ENCODE peak calls at places on chromosome 3, in seven cellular contexts. Q, L, B, A, S, W and P are unnamed samples.

GRCh38 chr3:137105277-137105977 is 147.6 kb downstream of the IL20RB start:
- DNase-seq in B (peak), A (peak), W (peak), S (peak), Q (no peak), L (peak), P (peak)

GRCh38 chr3:114584734-114585371 is 291.0 kb downstream of the TIGIT start:
- DNase-seq in B (no peak), L (no peak), Q (no peak), A (no peak), W (no peak), S (no peak), P (no peak)

GRCh38 chr3:101809178-101810022 is 30.4 kb downstream of the NXPE3 start:
- DNase-seq in S (no peak), A (peak), B (peak), L (peak), Q (no peak), W (no peak), P (peak)

GRCh38 chr3:110027446-110027845 is 690.1 kb upstream of the DPPA4 start:
- DNase-seq in A (no peak), Q (no peak), B (peak), L (peak), S (peak), W (no peak), P (no peak)

GRCh38 chr3:174191380-174191779 is 667.8 kb upstream of the NAALADL2 start:
- DNase-seq in W (peak), L (no peak), A (no peak), S (no peak), Q (no peak), B (no peak), P (no peak)

GRCh38 chr3:39095146-39095677 is 12.2 kb downstream of the GORASP1 start:
- DNase-seq in A (no peak), Q (no peak), S (no peak), W (no peak), L (no peak), B (no peak), P (no peak)

GRCh38 chr3:184073621-184074020 is 20.8 kb downstream of the HTR3C start:
- DNase-seq in Q (no peak), A (no peak), B (no peak), L (no peak), W (no peak), S (no peak), P (no peak)

GRCh38 chr3:15160662-15161061 is 45.4 kb upstream of the CAPN7 start:
- DNase-seq in W (no peak), Q (no peak), S (no peak), L (no peak), A (no peak), B (no peak), P (no peak)

GRCh38 chr3:20682573-20682972 is 496.6 kb upstream of the SGO1 start:
- DNase-seq in A (no peak), W (no peak), Q (no peak), B (no peak), L (no peak), S (peak), P (no peak)

GRCh38 chr3:127214990-127215389 is 22.1 kb downstream of the PRR23E start:
- DNase-seq in L (peak), A (no peak), W (no peak), S (no peak), Q (no peak), B (no peak), P (no peak)

GRCh38 chr3:52333869-52334557 is 17.9 kb downstream of the DNAH1 start:
- DNase-seq in Q (no peak), L (no peak), S (no peak), A (no peak), W (no peak), B (peak), P (no peak)

GRCh38 chr3:37693791-37694194 is 167.9 kb upstream of the CTDSPL start:
- DNase-seq in A (no peak), Q (no peak), L (no peak), S (no peak), B (no peak), W (no peak), P (no peak)

GRCh38 chr3:4350789-4351163 is 47.6 kb downstream of the SETMAR start:
- DNase-seq in W (peak), Q (no peak), L (peak), S (peak), B (peak), A (peak), P (peak)
- TF ChIP-seq CTCF in W (peak), Q (peak), L (peak), S (peak), B (peak), A (peak), P (peak)

GRCh38 chr3:13241621-13242363 is 168.6 kb upstream of the IQSEC1 start:
- DNase-seq in Q (no peak), B (no peak), W (no peak), A (no peak), S (no peak), L (no peak), P (no peak)

GRCh38 chr3:13245579-13245978 is 172.3 kb upstream of the IQSEC1 start:
- DNase-seq in A (no peak), Q (no peak), W (no peak), L (no peak), S (no peak), B (no peak), P (no peak)

GRCh38 chr3:13244695-13245449 is 171.6 kb upstream of the IQSEC1 start:
- DNase-seq in S (peak), L (no peak), Q (no peak), A (no peak), W (no peak), B (no peak), P (no peak)

GRCh38 chr3:13242364-13242737 is 169.1 kb upstream of the IQSEC1 start:
- DNase-seq in A (no peak), Q (no peak), W (no peak), S (no peak), L (no peak), B (no peak), P (no peak)

GRCh38 chr3:13243571-13243970 is 170.3 kb upstream of the IQSEC1 start:
- DNase-seq in A (no peak), S (no peak), L (no peak), Q (no peak), W (no peak), B (no peak), P (no peak)
- TF ChIP-seq CTCF in A (no peak), S (no peak), L (no peak), Q (no peak), W (no peak), B (no peak), P (no peak)

DNA sequence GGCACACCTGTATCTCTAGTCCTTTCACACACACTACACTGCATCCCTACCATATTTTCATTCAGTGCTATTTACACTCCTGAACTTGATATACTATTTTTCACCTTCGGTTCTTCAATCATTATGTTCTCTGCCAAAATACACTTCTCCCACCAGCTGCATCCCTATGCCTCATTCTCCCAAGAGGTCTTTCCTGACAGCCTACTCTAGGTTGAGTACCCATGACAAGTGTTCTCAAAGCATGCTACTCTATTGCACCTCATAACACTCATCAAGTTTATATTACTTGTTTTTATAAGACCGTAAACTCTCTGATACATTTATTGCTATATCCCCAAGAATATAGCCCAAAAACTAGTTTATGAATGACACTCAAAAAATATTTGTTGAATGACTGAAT is 549.5 kb downstream of the PYDC2 start:
- DNase-seq in L (no peak), Q (no peak), S (no peak), A (no peak), W (no peak), B (no peak), P (no peak)
- TF ChIP-seq CTCF in L (no peak), Q (no peak), S (no peak), A (no peak), W (no peak), B (no peak), P (no peak)

GRCh38 chr3:185561374-185561943 is 9.1 kb upstream of the LIPH start:
- DNase-seq in A (no peak), B (no peak), Q (peak), S (no peak), L (no peak), W (no peak), P (no peak)
- TF ChIP-seq CTCF in A (no peak), B (no peak), Q (no peak), S (no peak), L (no peak), W (no peak), P (no peak)